ENCODE peak calls at places on chromosomes 11 and 22, in four cellular contexts. Q is heart left ventricle, S is endothelial cell of umbilical vein, Y is GM23248. U is an unnamed sample. For H3K4me1, the result is how much of the 10 kb centered on the place peaks cover.

GRCh38 chr11:126140932-126141291 is 70.5 kb downstream of the RPUSD4 start:
- DNase-seq in Q (peak), S (peak), Y (peak), U (peak)

GRCh38 chr22:22556995-22557925 is 1.8 kb downstream of the PRAME start:
- DNase-seq in Q (no peak), S (no peak), Y (peak), U (no peak)

GRCh38 chr11:92225563-92226308 is 1.1 kb downstream of the FAT3 start:
- DNase-seq in Q (no peak), S (no peak), Y (peak), U (no peak)

GRCh38 chr11:3802016-3802790 is 4.8 kb upstream of the NUP98 start:
- DNase-seq in Q (no peak), S (no peak), Y (peak), U (no peak)

GRCh38 chr11:69636512-69636866 is 4.5 kb upstream of the CCND1 start:
- DNase-seq in Q (peak), S (peak), Y (peak), U (no peak)

GRCh38 chr11:37952035-37952434 is 1354.0 kb upstream of the RAG2 start:
- DNase-seq in Q (no peak), S (no peak), Y (no peak), U (no peak)

GRCh38 chr11:106706355-106706754 is 311.9 kb downstream of the GUCY1A2 start:
- DNase-seq in Q (no peak), S (no peak), Y (peak), U (no peak)

GRCh38 chr11:27370374-27370773 is 7.4 kb upstream of the CCDC34 start:
- DNase-seq in Q (no peak), S (no peak), Y (no peak), U (no peak)

GRCh38 chr22:44586337-44586990 is 88.4 kb upstream of the RTL6 start:
- DNase-seq in Q (no peak), S (no peak), Y (no peak), U (no peak)

GRCh38 chr11:7494086-7494775 is 8.9 kb downstream of the OLFML1 start:
- DNase-seq in Q (no peak), S (no peak), Y (no peak), U (no peak)

GRCh38 chr11:61068581-61068980 is 33.7 kb upstream of the CD5 start:
- DNase-seq in Q (no peak), S (no peak), Y (no peak), U (no peak)

GRCh38 chr22:26461188-26461810 is 22.3 kb downstream of the HPS4 start:
- DNase-seq in Q (peak), S (peak), Y (peak), U (peak)

GRCh38 chr22:24583221-24583971 is 9.5 kb downstream of the LRRC75B start:
- DNase-seq in Q (no peak), S (no peak), Y (peak), U (no peak)

GRCh38 chr11:69157156-69157821 is 1.6 kb downstream of the SMIM38 start:
- DNase-seq in Q (peak), S (peak), Y (peak), U (peak)

GRCh38 chr11:95419915-95420314 is 188.9 kb upstream of the SESN3 start:
- DNase-seq in Q (no peak), S (peak), Y (peak), U (no peak)

GRCh38 chr11:70371241-70371640 is 27.1 kb upstream of the CTTN start:
- DNase-seq in Q (no peak), S (peak), Y (no peak), U (no peak)

GRCh38 chr11:47508595-47509555 is 44.1 kb downstream of the CELF1 start:
- DNase-seq in Q (no peak), S (no peak), Y (no peak), U (no peak)

GRCh38 chr22:20957118-20957690 is 9.9 kb upstream of the AIFM3 start:
- DNase-seq in Q (no peak), S (no peak), Y (peak), U (no peak)

GRCh38 chr11:8717544-8717875 is 34.9 kb downstream of the RPL27A start:
- DNase-seq in Q (no peak), S (no peak), Y (no peak), U (no peak)
- H3K4me1 ChIP-seq in Q (half or more), S (half or more), Y (half or more), U (half or more)

DNA sequence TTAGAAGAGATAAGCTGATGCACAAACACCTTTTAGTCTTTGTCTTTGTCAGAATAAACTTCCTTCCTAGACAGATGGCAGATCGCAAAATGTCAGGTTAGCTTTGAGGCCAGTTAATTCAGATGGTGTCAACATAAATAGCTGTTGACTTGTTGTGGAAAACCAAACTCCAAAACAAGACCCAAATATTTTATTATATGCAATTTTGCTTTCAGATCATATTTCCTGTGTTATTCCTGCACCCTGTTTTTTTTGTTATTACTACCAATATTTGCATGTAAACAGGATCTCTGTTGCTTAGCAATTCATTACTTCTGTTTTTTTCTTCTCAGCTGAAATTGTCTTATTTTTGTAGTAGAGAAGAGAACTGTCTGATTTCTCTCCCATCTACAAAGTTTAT is 316.0 kb downstream of the ETS1 start:
- DNase-seq in Q (no peak), S (peak), Y (no peak), U (no peak)
- H3K27ac ChIP-seq in Q (no peak), S (no peak), Y (no peak), U (no peak)

DNA sequence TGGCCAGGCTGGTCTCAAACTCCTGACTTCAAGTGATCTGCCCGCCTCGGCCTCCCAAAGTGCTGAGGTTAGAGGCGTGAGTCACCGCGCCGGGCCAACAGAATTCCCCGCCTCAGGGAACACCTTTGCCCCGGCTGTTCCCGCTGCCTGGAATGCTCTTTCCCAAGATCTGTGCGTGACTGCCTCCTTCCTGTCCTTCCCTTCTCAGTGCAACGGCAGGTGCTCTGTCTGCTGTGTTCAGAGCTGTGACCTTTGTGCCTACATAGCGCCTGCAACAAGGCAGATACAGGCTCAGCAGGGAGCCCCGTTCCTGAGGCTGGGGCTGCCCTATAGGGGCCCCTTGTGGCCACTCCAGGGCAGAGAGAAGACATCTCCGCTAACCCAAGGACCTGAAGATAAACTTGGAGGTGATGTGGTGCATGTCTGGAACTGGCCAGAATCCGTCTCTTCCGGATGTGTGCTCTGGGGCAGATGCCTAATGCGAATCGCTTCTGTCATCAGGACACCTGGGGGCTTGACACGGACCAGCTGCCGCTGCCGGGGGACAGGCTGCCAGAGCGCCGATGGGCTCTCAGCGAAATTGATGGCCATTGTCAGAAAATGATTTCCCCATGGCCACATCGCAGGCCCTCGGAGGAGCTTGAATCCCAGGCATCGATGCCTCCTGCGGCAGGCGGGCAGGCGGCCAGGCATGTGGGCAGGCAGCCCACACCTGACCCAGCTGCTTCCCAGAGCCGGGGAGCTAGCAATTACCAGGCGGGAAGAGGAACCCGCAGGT is 43.5 kb upstream of the TCF20 start:
- DNase-seq in Q (no peak), S (peak), Y (no peak), U (no peak)
- H3K4me1 ChIP-seq in Q (under half), S (under half), Y (under half), U (under half)

DNA sequence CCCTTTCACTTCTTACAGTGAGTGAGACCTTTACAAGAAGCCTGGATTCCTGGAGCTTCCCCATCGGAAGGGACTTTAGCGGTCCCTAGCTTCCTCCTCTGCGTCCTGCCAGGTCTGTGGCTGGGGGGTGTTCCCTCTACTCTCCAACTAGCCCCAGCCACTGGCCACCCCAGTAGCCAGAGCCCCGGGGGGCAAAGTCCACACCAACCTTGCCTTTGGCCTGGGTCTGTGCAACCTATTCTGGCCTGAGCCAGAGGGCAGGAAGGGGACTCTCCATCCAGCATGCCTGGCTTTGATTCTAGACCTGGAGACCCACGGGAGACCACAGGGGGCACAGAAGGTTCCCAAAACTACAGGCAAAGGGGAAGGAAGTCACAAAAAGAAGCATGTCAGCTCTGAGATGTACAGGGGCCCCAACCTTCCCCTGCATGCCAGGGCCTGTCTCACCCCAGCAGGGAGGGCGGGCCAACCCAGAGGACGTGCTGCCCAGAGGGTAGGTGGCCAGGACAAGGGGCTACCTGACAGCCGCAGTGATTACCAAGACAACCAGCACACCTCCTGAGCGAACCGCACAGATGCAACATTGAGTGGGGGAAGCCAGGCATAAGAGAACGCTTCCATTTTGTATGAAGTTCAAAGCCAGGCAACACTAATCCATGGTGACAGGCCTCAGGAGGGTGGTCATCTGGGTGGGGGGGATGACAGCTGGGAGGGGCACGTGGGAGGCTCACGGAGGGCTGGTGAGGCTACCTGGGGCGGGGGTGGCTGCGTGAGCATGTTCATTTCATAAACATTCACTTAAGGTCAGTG is 52.3 kb downstream of the DSCAML1 start:
- DNase-seq in Q (no peak), S (no peak), Y (no peak), U (no peak)
- H3K27ac ChIP-seq in Q (no peak), S (no peak), Y (no peak), U (no peak)

DNA sequence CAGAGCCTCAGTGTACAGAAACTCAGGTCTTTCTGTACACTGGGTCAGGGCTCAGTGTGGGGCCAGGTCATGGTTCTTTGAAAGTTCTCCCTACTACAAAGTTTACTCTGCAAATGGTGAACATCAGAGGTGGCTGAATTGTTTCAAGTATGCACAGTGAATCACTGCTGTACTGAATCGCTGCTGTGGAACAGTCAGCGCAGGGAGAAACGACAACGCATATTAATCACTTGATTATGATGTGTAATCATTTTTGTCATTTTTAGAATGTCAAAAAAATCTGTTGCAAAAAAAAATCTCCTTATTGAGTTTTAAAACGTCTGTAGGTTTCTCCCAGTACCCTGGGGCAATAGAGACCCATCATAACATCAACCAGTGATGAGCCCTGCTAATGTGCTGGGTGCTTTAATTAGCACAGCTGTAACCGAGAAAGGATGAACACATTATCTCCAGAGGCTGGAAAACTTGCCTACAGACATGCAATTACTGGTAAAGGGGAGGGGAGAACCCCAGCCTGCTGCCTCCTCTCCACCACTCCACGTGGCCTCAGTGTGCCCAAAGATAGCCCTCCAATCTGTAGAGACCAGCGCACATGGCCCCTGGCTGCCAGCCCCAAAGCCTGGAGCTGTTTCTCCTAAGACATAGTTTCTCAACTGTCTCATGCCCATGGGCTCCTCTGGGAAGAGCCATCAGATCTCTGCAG is 12.8 kb downstream of the ARRB1 start:
- DNase-seq in Q (no peak), S (peak), Y (peak), U (no peak)
- H3K4me1 ChIP-seq in Q (half or more), S (half or more), Y (under half), U (under half)

DNA sequence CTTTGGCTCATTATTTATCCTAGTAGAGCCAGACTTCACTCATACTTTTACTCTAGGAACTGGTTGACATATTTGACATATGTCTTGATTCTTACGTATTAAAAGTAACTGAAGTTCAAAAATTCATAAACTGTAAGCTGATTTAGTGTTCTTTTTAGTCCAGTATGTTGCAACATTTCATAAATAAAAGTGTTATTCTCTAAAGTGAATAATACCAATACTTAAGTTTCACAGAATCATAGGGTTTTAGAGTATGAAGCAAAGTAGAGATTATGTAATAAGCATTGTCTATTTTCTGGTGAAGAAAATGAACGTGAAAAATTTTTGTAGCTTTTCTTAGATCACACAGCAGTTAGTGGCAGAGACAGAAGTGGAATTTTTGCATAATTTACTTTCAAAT is 225.7 kb downstream of the TMEM135 start:
- DNase-seq in Q (no peak), S (no peak), Y (peak), U (no peak)
- H3K27ac ChIP-seq in Q (no peak), S (no peak), Y (peak), U (peak)

DNA sequence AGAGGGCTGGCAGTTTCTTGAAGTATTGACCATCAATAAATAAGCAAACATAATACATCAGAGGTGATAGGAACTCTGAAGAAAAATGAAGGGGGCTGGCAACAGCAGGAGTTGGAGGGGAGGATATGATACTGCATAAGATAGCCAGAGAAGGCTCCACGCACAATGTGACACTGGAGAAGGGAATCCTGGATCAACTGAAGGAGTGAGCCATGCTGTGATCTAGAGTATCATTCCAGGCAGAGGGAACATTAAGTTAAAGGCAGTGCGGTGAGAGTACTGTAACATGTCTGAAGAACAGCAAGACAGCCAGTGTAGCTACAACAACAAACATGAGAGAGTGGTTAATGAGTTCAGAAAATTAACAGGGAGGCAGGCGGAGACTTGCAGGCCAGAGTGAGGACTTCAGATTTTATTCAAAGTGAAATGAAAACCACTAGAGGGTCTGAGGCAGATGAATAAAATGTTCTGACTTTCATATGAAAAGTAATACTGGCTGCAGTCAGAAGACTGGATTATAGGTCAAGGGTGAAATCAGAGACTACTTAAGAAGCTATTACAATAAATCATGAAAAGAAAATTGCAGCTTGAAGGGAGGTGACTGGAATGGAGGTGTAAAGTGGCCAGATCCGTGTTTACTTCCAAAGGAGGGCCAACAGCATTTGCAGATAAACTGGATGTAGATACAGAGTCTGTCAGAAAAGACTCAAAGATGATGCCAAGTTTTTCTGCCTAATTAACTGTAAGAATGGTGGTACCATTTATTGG is 49.4 kb downstream of the RRAS2 start:
- DNase-seq in Q (no peak), S (no peak), Y (no peak), U (no peak)
- H3K4me1 ChIP-seq in Q (under half), S (under half), Y (half or more), U (under half)

DNA sequence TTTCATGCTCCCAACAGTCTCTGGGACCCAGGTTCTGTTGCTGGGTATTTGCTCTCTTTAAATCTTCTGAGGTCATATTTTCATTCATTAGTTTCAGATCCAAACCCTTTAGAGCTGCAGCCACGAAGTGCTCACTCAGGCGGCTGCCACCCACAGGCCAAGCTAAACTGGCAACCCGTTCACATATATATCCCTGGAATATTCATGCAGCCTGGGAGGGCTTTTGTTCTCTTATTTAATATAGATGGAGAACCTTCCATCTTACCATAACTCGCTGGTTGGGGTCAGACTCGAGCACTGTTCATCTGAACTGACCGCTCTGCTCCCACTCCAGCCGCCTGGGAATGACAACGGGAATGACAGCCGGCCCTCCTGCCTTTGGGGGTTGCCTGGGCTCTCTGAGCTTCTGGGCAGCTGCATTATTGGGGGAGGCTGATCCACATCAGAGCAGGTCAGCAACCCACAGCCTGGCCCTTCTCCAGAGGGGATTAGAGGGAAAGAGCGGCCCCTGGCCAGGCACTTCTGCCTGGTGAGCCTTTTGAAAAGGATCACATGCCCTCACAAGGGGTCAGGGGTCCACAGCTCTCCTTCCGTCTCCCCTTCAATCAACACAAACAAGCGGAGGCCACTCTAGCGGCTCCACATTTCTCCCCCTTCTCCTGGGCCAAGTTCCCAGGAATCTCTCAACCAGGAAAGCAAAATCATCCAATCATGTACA is 11.9 kb downstream of the TMEM184B start:
- DNase-seq in Q (no peak), S (no peak), Y (peak), U (no peak)
- H3K27ac ChIP-seq in Q (peak), S (no peak), Y (peak), U (peak)

DNA sequence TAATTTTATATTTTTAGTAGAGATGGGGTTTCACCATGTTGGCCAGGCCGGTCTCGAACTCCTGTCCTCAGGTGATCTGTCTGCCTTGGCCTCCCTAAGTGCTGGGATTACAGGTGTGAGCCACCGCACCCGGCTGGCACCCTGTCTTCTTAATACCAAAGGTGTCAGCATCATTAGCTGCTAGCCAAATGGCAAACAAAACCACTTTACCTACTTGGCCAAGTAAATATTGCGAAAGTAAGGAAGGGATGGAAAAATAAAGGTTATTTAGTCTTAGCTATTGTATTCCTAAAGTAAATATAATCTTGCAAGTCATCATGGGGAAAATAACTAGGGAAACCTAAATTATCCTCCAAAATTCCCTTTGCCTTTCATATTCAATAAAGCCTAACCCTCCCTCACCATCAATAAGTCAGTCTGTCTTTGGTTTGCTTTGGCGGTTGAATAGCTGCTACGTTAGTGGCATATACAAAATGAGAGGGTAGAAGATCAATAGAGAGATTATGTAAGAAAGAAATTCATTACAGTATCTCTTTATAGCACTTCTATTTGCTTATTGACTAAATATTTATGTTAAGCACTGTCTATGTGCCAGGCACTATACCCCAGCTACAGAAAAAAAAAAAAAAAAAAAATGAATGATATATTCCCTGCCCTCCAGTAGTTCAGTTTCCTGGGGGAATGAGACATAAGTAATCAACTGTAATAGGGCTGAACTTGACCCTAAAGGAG is 40.2 kb upstream of the CFAP300 start:
- DNase-seq in Q (no peak), S (no peak), Y (no peak), U (no peak)
- H3K4me1 ChIP-seq in Q (under half), S (under half), Y (under half), U (under half)